ENCODE peak calls at places on chromosomes 16 and 17, in eight cellular contexts. One of them, this sample, is unnamed.

GRCh38 chr17:8467527-8467926 is 31.8 kb downstream of the NDEL1 start:
- DNase-seq in LNCaP clone FGC: no peak
- DNase-seq in neural crest cell: no peak
- DNase-seq in HFF-Myc: no peak
- DNase-seq in BJ: no peak
- DNase-seq in HFFc6: no peak
- DNase-seq in tibial nerve: no peak
- DNase-seq in lower lobe of right lung: no peak
- DNase-seq in this sample: no peak

GRCh38 chr16:72362476-72362875 is 190.5 kb upstream of the PMFBP1 start:
- DNase-seq in LNCaP clone FGC: no peak
- DNase-seq in neural crest cell: no peak
- DNase-seq in HFF-Myc: no peak
- DNase-seq in BJ: no peak
- DNase-seq in HFFc6: no peak
- DNase-seq in tibial nerve: no peak
- DNase-seq in lower lobe of right lung: no peak
- DNase-seq in this sample: no peak

GRCh38 chr17:64506576-64507417 is at the start of gene CEP95:
- DNase-seq in LNCaP clone FGC: peak; percentile 97
- DNase-seq in neural crest cell: peak; percentile 98
- DNase-seq in HFF-Myc: peak; percentile 88
- DNase-seq in BJ: peak; percentile 80
- DNase-seq in HFFc6: peak; percentile 98
- DNase-seq in tibial nerve: peak; percentile 96
- DNase-seq in lower lobe of right lung: peak; percentile 97
- DNase-seq in this sample: peak; percentile 93

GRCh38 chr16:28477311-28477920 is 5.3 kb upstream of the NPIPB7 start:
- DNase-seq in LNCaP clone FGC: no peak
- DNase-seq in neural crest cell: no peak
- DNase-seq in HFF-Myc: no peak
- DNase-seq in BJ: no peak
- DNase-seq in HFFc6: no peak
- DNase-seq in tibial nerve: no peak
- DNase-seq in lower lobe of right lung: peak; percentile 29
- DNase-seq in this sample: no peak

GRCh38 chr17:81514485-81514734 is 1.8 kb upstream of the ACTG1 start:
- DNase-seq in LNCaP clone FGC: no peak
- DNase-seq in neural crest cell: no peak
- DNase-seq in HFF-Myc: no peak
- DNase-seq in BJ: no peak
- DNase-seq in HFFc6: no peak
- DNase-seq in tibial nerve: no peak
- DNase-seq in lower lobe of right lung: no peak
- DNase-seq in this sample: no peak

GRCh38 chr16:2505695-2506094 is 8.1 kb upstream of the ATP6V0C start:
- DNase-seq in LNCaP clone FGC: no peak
- DNase-seq in neural crest cell: no peak
- DNase-seq in HFF-Myc: no peak
- DNase-seq in BJ: no peak
- DNase-seq in HFFc6: no peak
- DNase-seq in tibial nerve: no peak
- DNase-seq in lower lobe of right lung: no peak
- DNase-seq in this sample: no peak

GRCh38 chr17:60468371-60468770 is 46.1 kb downstream of the CHCT1 start:
- DNase-seq in LNCaP clone FGC: peak; percentile 64
- DNase-seq in neural crest cell: no peak
- DNase-seq in HFF-Myc: no peak
- DNase-seq in BJ: no peak
- DNase-seq in HFFc6: no peak
- DNase-seq in tibial nerve: no peak
- DNase-seq in lower lobe of right lung: no peak
- DNase-seq in this sample: no peak

GRCh38 chr16:24537474-24538337 is 1.7 kb upstream of the RBBP6 start:
- DNase-seq in LNCaP clone FGC: no peak
- DNase-seq in neural crest cell: no peak
- DNase-seq in HFF-Myc: no peak
- DNase-seq in BJ: no peak
- DNase-seq in HFFc6: no peak
- DNase-seq in tibial nerve: no peak
- DNase-seq in lower lobe of right lung: no peak
- DNase-seq in this sample: no peak

GRCh38 chr17:61389670-61390478 is 9.8 kb upstream of the TBX2 start:
- DNase-seq in LNCaP clone FGC: no peak
- DNase-seq in neural crest cell: peak; percentile 76
- DNase-seq in HFF-Myc: no peak
- DNase-seq in BJ: no peak
- DNase-seq in HFFc6: no peak
- DNase-seq in tibial nerve: peak; percentile 50
- DNase-seq in lower lobe of right lung: no peak
- DNase-seq in this sample: peak; percentile 83

GRCh38 chr17:57880086-57880456 is 30.2 kb upstream of the MRPS23 start:
- DNase-seq in LNCaP clone FGC: no peak
- DNase-seq in neural crest cell: no peak
- DNase-seq in HFF-Myc: no peak
- DNase-seq in BJ: no peak
- DNase-seq in HFFc6: no peak
- DNase-seq in tibial nerve: no peak
- DNase-seq in lower lobe of right lung: no peak
- DNase-seq in this sample: no peak

GRCh38 chr16:14193316-14193871 is 122.3 kb downstream of the MRTFB start:
- DNase-seq in LNCaP clone FGC: no peak
- DNase-seq in neural crest cell: no peak
- DNase-seq in HFF-Myc: no peak
- DNase-seq in BJ: no peak
- DNase-seq in HFFc6: no peak
- DNase-seq in tibial nerve: no peak
- DNase-seq in lower lobe of right lung: no peak
- DNase-seq in this sample: no peak

GRCh38 chr17:29613371-29613837 is 9.3 kb downstream of the CORO6 start:
- DNase-seq in LNCaP clone FGC: no peak
- DNase-seq in neural crest cell: peak; percentile 96
- DNase-seq in HFF-Myc: no peak
- DNase-seq in BJ: no peak
- DNase-seq in HFFc6: no peak
- DNase-seq in tibial nerve: peak; percentile 96
- DNase-seq in lower lobe of right lung: peak; percentile 95
- DNase-seq in this sample: peak; percentile 99

GRCh38 chr17:28528329-28529011 is 22.3 kb downstream of the FOXN1 start:
- DNase-seq in LNCaP clone FGC: no peak
- DNase-seq in neural crest cell: no peak
- DNase-seq in HFF-Myc: no peak
- DNase-seq in BJ: no peak
- DNase-seq in HFFc6: no peak
- DNase-seq in tibial nerve: no peak
- DNase-seq in lower lobe of right lung: no peak
- DNase-seq in this sample: no peak

GRCh38 chr17:77388384-77389306 is 247.9 kb downstream of the SEC14L1 start:
- DNase-seq in LNCaP clone FGC: no peak
- DNase-seq in neural crest cell: no peak
- DNase-seq in HFF-Myc: no peak
- DNase-seq in BJ: no peak
- DNase-seq in HFFc6: no peak
- DNase-seq in tibial nerve: no peak
- DNase-seq in lower lobe of right lung: no peak
- DNase-seq in this sample: peak; percentile 59

GRCh38 chr17:44266402-44267164 is 1.4 kb downstream of the SLC4A1 start:
- DNase-seq in LNCaP clone FGC: no peak
- DNase-seq in neural crest cell: no peak
- DNase-seq in HFF-Myc: no peak
- DNase-seq in BJ: no peak
- DNase-seq in HFFc6: no peak
- DNase-seq in tibial nerve: no peak
- DNase-seq in lower lobe of right lung: no peak
- DNase-seq in this sample: no peak

GRCh38 chr16:73846292-73846849 is 450.2 kb upstream of the PSMD7 start:
- DNase-seq in LNCaP clone FGC: no peak
- DNase-seq in neural crest cell: no peak
- DNase-seq in HFF-Myc: no peak
- DNase-seq in BJ: no peak
- DNase-seq in HFFc6: no peak
- DNase-seq in tibial nerve: no peak
- DNase-seq in lower lobe of right lung: no peak
- DNase-seq in this sample: peak; percentile 16

GRCh38 chr17:40014375-40014980 is 762 bp upstream of the CSF3 start:
- DNase-seq in LNCaP clone FGC: no peak
- DNase-seq in neural crest cell: no peak
- DNase-seq in HFF-Myc: no peak
- DNase-seq in BJ: no peak
- DNase-seq in HFFc6: no peak
- DNase-seq in tibial nerve: no peak
- DNase-seq in lower lobe of right lung: no peak
- DNase-seq in this sample: no peak

GRCh38 chr16:27639588-27640276 is 89.8 kb downstream of the KATNIP start:
- DNase-seq in LNCaP clone FGC: no peak
- DNase-seq in neural crest cell: peak; percentile 31
- DNase-seq in HFF-Myc: peak; percentile 44
- DNase-seq in BJ: no peak
- DNase-seq in HFFc6: peak; percentile 9
- DNase-seq in tibial nerve: peak; percentile 38
- DNase-seq in lower lobe of right lung: no peak
- DNase-seq in this sample: peak; percentile 46

GRCh38 chr16:83400234-83400633 is 407.5 kb upstream of the HSBP1 start:
- DNase-seq in LNCaP clone FGC: no peak
- DNase-seq in neural crest cell: no peak
- DNase-seq in HFF-Myc: no peak
- DNase-seq in BJ: no peak
- DNase-seq in HFFc6: no peak
- DNase-seq in tibial nerve: no peak
- DNase-seq in lower lobe of right lung: no peak
- DNase-seq in this sample: no peak

DNA sequence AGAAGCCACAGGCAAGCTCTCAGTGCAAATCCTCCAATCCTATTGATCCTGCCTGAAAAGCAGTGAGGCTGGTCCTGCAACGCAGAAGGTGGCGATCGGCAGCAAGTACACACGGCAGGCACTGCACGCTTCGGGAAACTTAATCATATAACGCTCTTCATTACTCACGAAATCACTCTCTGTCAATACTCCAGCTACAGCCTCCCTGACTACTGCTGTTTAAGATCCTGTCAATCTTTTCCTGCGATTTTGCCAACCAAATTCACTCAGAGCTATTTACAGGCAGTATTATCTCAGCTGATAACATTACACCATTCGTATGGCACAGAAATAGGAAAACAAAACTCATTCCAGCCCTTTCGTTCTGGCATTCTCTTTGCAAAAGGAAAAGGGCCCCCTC is 262.3 kb upstream of the CDH8 start:
- DNase-seq in LNCaP clone FGC: no peak
- DNase-seq in neural crest cell: no peak
- DNase-seq in HFF-Myc: no peak
- DNase-seq in BJ: no peak
- DNase-seq in HFFc6: no peak
- DNase-seq in tibial nerve: no peak
- DNase-seq in lower lobe of right lung: no peak
- DNase-seq in this sample: no peak
- TF ChIP-seq CTCF in LNCaP clone FGC: no peak
- TF ChIP-seq CTCF in neural crest cell: no peak
- TF ChIP-seq CTCF in HFF-Myc: no peak
- TF ChIP-seq CTCF in BJ: no peak
- TF ChIP-seq CTCF in HFFc6: no peak
- TF ChIP-seq CTCF in tibial nerve: no peak
- TF ChIP-seq CTCF in lower lobe of right lung: no peak
- TF ChIP-seq CTCF in this sample: no peak

DNA sequence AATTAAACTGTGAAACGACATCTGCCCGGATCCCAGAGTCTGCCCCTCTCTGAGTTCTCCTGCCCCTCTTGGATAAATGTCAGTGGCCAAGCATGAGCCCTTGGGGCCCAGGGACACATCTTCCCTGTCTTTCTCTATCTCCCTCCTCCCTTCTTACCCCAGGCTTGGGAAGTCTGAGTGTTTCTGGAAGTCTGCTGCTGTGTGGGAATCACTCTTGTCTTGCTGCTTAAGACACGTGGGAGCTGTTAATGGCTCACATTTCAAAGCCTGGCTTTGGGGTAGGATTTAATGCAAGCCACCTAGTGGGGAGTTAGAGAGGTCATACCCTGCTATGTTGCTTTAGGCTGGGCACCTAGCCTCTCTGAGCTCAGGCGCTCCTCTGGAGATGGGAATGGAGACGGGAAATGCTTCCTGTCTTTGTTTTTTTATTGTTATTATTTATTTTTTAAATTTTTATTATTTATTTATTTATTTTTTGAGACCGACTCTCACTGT is 218.5 kb upstream of the CIBAR2 start:
- DNase-seq in LNCaP clone FGC: peak; percentile 54
- DNase-seq in neural crest cell: no peak
- DNase-seq in HFF-Myc: peak; percentile 78
- DNase-seq in BJ: peak; percentile 44
- DNase-seq in HFFc6: peak; percentile 80
- DNase-seq in tibial nerve: no peak
- DNase-seq in lower lobe of right lung: no peak
- DNase-seq in this sample: peak; percentile 69
- TF ChIP-seq CTCF in LNCaP clone FGC: peak; percentile 64
- TF ChIP-seq CTCF in neural crest cell: peak; percentile 66
- TF ChIP-seq CTCF in HFF-Myc: peak; percentile 56
- TF ChIP-seq CTCF in BJ: peak; percentile 61
- TF ChIP-seq CTCF in HFFc6: peak; percentile 80
- TF ChIP-seq CTCF in tibial nerve: no peak
- TF ChIP-seq CTCF in lower lobe of right lung: peak; percentile 38
- TF ChIP-seq CTCF in this sample: peak; percentile 71

DNA sequence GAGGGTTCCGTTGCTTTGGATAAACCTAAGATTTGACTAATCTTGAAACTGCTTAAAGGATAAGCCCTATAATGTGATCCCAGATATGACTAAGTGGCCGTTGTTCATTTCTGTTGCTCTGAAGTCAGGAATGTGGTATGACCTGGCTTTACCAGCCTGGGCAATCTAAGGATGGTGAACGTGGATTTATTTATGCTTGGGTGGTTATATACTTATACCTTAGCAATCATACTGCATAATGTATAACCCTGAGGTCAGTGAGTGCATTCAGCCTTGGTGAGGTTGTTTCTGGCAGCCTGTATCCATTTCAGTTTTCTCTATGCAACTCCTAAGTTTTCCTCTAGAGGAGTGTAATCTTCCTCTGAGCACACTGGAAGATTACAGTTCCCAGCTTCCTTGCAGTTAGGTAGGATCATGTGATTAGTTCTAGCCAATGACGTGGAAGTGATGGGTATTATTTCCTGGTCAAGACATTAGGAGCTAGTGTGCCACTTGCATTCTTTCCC is 41.9 kb downstream of the FTO start:
- DNase-seq in LNCaP clone FGC: no peak
- DNase-seq in neural crest cell: no peak
- DNase-seq in HFF-Myc: no peak
- DNase-seq in BJ: no peak
- DNase-seq in HFFc6: peak; percentile 74
- DNase-seq in tibial nerve: no peak
- DNase-seq in lower lobe of right lung: no peak
- DNase-seq in this sample: no peak
- TF ChIP-seq CTCF in LNCaP clone FGC: no peak
- TF ChIP-seq CTCF in neural crest cell: no peak
- TF ChIP-seq CTCF in HFF-Myc: no peak
- TF ChIP-seq CTCF in BJ: peak; percentile 30
- TF ChIP-seq CTCF in HFFc6: peak; percentile 65
- TF ChIP-seq CTCF in tibial nerve: no peak
- TF ChIP-seq CTCF in lower lobe of right lung: no peak
- TF ChIP-seq CTCF in this sample: no peak

DNA sequence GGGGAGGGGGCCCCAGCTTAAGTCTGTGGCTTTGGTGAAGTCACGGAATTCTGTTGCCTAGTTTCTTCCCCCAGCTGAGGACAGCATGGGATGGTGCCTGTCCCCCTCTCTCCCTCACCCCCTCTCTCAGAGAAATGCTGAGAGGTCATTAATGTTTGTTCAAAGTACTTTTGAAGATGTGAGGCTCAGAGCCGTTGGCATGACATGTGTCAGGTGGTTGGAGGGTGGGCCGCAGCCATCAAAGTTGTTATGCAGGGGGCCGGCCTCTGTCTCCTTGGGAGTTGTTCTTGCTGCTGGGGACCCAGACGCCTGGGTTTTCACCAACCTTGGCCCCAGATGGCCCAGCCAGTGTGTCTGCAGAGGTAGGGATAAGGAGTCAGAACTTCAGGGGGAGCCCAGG is 3.0 kb downstream of the NKD1 start:
- DNase-seq in LNCaP clone FGC: no peak
- DNase-seq in neural crest cell: no peak
- DNase-seq in HFF-Myc: no peak
- DNase-seq in BJ: no peak
- DNase-seq in HFFc6: no peak
- DNase-seq in tibial nerve: no peak
- DNase-seq in lower lobe of right lung: no peak
- DNase-seq in this sample: no peak
- TF ChIP-seq CTCF in LNCaP clone FGC: no peak
- TF ChIP-seq CTCF in neural crest cell: no peak
- TF ChIP-seq CTCF in HFF-Myc: no peak
- TF ChIP-seq CTCF in BJ: no peak
- TF ChIP-seq CTCF in HFFc6: no peak
- TF ChIP-seq CTCF in tibial nerve: no peak
- TF ChIP-seq CTCF in lower lobe of right lung: no peak
- TF ChIP-seq CTCF in this sample: no peak

This sample was measured in nephron progenitor cell.